ENCODE peak calls at places on chromosome 11, in eight cellular contexts. M is transverse colon, S is ovary, K is fibroblast of lung, B is IMR-90, A is epithelial cell of esophagus, R is choroid plexus epithelial cell, L is astrocyte of the cerebellum. T is an unnamed sample.

GRCh38 chr11:107929611-107930200 is 1.5 kb downstream of the RAB39A start:
- DNase-seq in M (no peak), S (no peak), K (peak), B (no peak), A (no peak), R (no peak), L (no peak), T (no peak)

GRCh38 chr11:32105871-32106312 is 15.0 kb downstream of the RCN1 start:
- DNase-seq in M (no peak), S (no peak), K (no peak), B (no peak), A (no peak), R (no peak), L (no peak), T (no peak)

GRCh38 chr11:79209540-79210266 is 231.1 kb downstream of the TENM4 start:
- DNase-seq in M (no peak), S (no peak), K (no peak), B (peak), A (no peak), R (peak), L (no peak), T (no peak)

GRCh38 chr11:30775123-30775522 is 189.0 kb upstream of the MPPED2 start:
- DNase-seq in M (no peak), S (no peak), K (no peak), B (no peak), A (no peak), R (no peak), L (no peak), T (no peak)

GRCh38 chr11:125201525-125202121 is 37.1 kb downstream of the PKNOX2 start:
- DNase-seq in M (no peak), S (peak), K (peak), B (peak), A (peak), R (peak), L (peak), T (peak)

GRCh38 chr11:33268945-33269567 is 11.9 kb downstream of the HIPK3 start:
- DNase-seq in M (no peak), S (no peak), K (peak), B (peak), A (no peak), R (peak), L (no peak), T (peak)

GRCh38 chr11:64376071-64376470 is 17.1 kb downstream of the RPS6KA4 start:
- DNase-seq in M (no peak), S (no peak), K (no peak), B (no peak), A (no peak), R (no peak), L (no peak), T (no peak)

GRCh38 chr11:18802381-18803257 is 11.0 kb upstream of the PTPN5 start:
- DNase-seq in M (peak), S (peak), K (peak), B (peak), A (peak), R (peak), L (peak), T (peak)

GRCh38 chr11:32374261-32374711 is 61.1 kb downstream of the WT1 start:
- DNase-seq in M (peak), S (no peak), K (no peak), B (peak), A (peak), R (peak), L (no peak), T (peak)

GRCh38 chr11:71286701-71287643 is 34.6 kb upstream of the SHANK2 start:
- DNase-seq in M (peak), S (no peak), K (peak), B (peak), A (peak), R (peak), L (peak), T (peak)

GRCh38 chr11:120800206-120800605 is 223.7 kb upstream of the TBCEL start:
- DNase-seq in M (no peak), S (no peak), K (no peak), B (no peak), A (no peak), R (no peak), L (no peak), T (no peak)

GRCh38 chr11:126115253-126115540 is 52.5 kb upstream of the CDON start:
- DNase-seq in M (peak), S (no peak), K (no peak), B (no peak), A (no peak), R (no peak), L (no peak), T (peak)

GRCh38 chr11:78685156-78685555 is 110.5 kb upstream of the NARS2 start:
- DNase-seq in M (no peak), S (no peak), K (no peak), B (no peak), A (no peak), R (no peak), L (no peak), T (no peak)

GRCh38 chr11:33898957-33899356 is 7.1 kb upstream of the LMO2 start:
- DNase-seq in M (no peak), S (no peak), K (no peak), B (no peak), A (no peak), R (no peak), L (no peak), T (no peak)

GRCh38 chr11:134332189-134332631 is 422 bp downstream of the GLB1L2 start:
- DNase-seq in M (peak), S (peak), K (no peak), B (no peak), A (peak), R (no peak), L (no peak), T (no peak)

GRCh38 chr11:134024420-134025085 is 44.3 kb upstream of the JAM3 start:
- DNase-seq in M (no peak), S (no peak), K (peak), B (peak), A (peak), R (no peak), L (no peak), T (no peak)

GRCh38 chr11:75468534-75469340 is 35.7 kb upstream of the KLHL35 start:
- DNase-seq in M (peak), S (peak), K (peak), B (peak), A (no peak), R (peak), L (peak), T (peak)

GRCh38 chr11:36452987-36453386 is 57.1 kb downstream of the TRAF6 start:
- DNase-seq in M (no peak), S (no peak), K (no peak), B (no peak), A (no peak), R (no peak), L (no peak), T (no peak)

GRCh38 chr11:15190611-15191010 is 75.9 kb downstream of the INSC start:
- DNase-seq in M (no peak), S (no peak), K (no peak), B (no peak), A (no peak), R (no peak), L (no peak), T (no peak)

GRCh38 chr11:15189646-15190365 is 75.1 kb downstream of the INSC start:
- DNase-seq in M (no peak), S (no peak), K (peak), B (peak), A (peak), R (peak), L (peak), T (no peak)

GRCh38 chr11:15194671-15195415 is 80.1 kb downstream of the INSC start:
- DNase-seq in M (no peak), S (no peak), K (peak), B (peak), A (no peak), R (no peak), L (no peak), T (no peak)

GRCh38 chr11:15189189-15189588 is 74.5 kb downstream of the INSC start:
- DNase-seq in M (no peak), S (no peak), K (no peak), B (no peak), A (no peak), R (no peak), L (no peak), T (no peak)

GRCh38 chr11:15192007-15192556 is 77.4 kb downstream of the INSC start:
- DNase-seq in M (no peak), S (no peak), K (no peak), B (no peak), A (no peak), R (no peak), L (no peak), T (no peak)
- TF ChIP-seq CTCF in M (no peak), S (no peak), K (peak), B (no peak), A (peak), R (no peak), L (no peak), T (no peak)

DNA sequence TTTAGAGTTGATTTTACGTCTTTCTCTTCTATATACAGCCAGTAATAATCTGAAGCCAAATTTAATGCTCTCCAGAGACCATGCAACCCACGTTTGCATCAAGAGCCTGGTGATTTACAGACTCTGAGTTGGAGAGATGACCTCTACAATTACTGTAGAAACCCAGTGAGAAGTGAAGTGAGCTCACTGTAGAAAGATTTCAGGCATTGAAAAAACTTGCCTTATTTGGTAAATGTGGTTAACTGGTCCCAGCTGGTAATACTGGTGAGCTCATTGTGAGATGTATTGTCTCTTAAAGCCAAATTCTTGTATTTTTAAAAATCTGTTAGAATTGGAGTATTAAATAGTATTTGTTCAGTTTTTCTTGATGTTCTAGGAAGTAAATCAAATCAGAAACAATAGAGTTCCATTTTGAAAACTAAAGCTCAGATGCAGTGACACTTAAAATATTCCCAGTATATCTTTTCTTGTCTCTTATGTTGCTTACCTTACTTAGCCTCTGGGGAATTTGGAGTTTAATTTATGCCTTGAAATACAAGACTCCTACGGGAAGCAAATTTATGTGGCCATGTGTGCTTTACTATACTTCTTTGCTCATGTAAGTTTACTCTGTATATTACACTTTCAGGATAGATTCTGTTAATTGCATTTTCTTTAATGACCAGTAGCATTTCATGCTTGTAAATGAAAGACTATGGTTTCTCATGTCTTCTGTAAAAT is 189.9 kb downstream of the ARHGAP42 start:
- DNase-seq in M (no peak), S (no peak), K (peak), B (peak), A (peak), R (peak), L (peak), T (peak)
- H3K4me3 ChIP-seq in M (no peak), S (no peak), K (no peak), B (no peak), A (no peak), R (no peak), L (no peak), T (no peak)

GRCh38 chr11:54558407-54558806 is 45.4 kb downstream of the OR4C46 start:
- DNase-seq in M (no peak), S (no peak), K (no peak), B (no peak), A (no peak), R (peak), L (no peak), T (no peak)

GRCh38 chr11:54558919-54559318 is 44.9 kb downstream of the OR4C46 start:
- DNase-seq in M (no peak), S (no peak), K (no peak), B (no peak), A (no peak), R (no peak), L (no peak), T (no peak)
- TF ChIP-seq CTCF in M (no peak), S (no peak), K (no peak), B (no peak), A (no peak), R (peak), L (no peak), T (no peak)

DNA sequence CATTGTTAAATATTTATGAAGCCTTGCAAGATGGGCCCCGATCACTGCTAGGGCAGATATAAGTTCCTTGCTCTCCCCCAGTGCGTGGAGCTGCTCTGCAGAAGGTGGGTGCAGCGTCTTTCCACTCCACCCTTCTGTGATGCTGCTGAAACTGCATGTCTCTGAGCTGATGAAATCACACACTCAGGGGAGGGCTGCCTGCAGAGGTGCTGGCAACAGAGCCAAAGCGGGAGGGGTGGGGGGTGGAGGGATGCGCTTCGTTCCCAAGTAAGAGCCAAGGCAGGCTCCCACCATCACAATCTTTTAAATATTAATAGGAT is 116.6 kb upstream of the NTM start:
- DNase-seq in M (no peak), S (no peak), K (peak), B (peak), A (no peak), R (peak), L (no peak), T (no peak)
- H3K4me3 ChIP-seq in M (no peak), S (no peak), K (no peak), B (no peak), A (no peak), R (no peak), L (no peak), T (no peak)

GRCh38 chr11:68117896-68118470 is 3.2 kb downstream of the CHKA start:
- DNase-seq in M (no peak), S (no peak), K (peak), B (no peak), A (no peak), R (peak), L (no peak), T (no peak)
- TF ChIP-seq CTCF in M (no peak), S (no peak), K (no peak), B (no peak), A (no peak), R (no peak), L (no peak), T (no peak)

DNA sequence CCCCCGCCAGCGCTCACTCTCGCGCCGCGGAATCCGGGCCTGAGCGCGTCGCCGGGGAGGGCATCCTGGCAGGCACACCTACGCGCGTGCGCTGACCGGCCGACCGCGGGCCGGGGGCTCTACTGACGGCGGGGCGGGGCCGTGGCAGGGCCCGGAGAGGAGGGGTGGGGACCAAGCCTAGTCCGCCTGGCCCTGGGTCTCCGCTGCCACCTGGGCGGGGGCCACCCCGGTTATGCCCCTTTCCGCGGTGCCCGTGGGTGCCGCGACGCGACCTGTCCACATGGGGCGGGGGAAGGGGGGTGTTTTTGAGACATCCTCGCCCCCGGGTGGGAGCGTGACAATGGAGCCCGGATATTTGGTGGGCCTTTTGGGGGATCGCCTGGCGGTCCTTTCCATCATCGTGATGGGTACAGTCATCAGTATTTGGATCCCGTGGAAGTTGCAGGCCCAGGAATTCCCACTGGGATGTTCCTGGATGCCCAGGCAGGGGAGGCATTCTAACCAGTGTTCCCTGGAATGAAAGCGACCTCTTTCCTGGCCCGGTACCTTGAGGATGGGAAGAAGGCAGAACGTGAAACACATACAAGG is 2.2 kb downstream of the NCAM1 start:
- DNase-seq in M (no peak), S (no peak), K (no peak), B (no peak), A (no peak), R (no peak), L (no peak), T (no peak)
- H3K4me3 ChIP-seq in M (peak), S (peak), K (peak), B (no peak), A (no peak), R (peak), L (peak), T (peak)

GRCh38 chr11:17354070-17354924 is 2.7 kb downstream of the NCR3LG1 start:
- DNase-seq in M (peak), S (peak), K (peak), B (peak), A (peak), R (peak), L (peak), T (peak)

GRCh38 chr11:17352925-17353227 is 1.3 kb downstream of the NCR3LG1 start:
- DNase-seq in M (peak), S (peak), K (peak), B (peak), A (peak), R (peak), L (no peak), T (peak)

GRCh38 chr11:17351510-17352176 is at the start of gene NCR3LG1:
- DNase-seq in M (peak), S (peak), K (peak), B (peak), A (peak), R (peak), L (no peak), T (peak)

GRCh38 chr11:17351171-17351509 is 460 bp upstream of the NCR3LG1 start:
- DNase-seq in M (no peak), S (no peak), K (no peak), B (no peak), A (no peak), R (no peak), L (no peak), T (no peak)

DNA sequence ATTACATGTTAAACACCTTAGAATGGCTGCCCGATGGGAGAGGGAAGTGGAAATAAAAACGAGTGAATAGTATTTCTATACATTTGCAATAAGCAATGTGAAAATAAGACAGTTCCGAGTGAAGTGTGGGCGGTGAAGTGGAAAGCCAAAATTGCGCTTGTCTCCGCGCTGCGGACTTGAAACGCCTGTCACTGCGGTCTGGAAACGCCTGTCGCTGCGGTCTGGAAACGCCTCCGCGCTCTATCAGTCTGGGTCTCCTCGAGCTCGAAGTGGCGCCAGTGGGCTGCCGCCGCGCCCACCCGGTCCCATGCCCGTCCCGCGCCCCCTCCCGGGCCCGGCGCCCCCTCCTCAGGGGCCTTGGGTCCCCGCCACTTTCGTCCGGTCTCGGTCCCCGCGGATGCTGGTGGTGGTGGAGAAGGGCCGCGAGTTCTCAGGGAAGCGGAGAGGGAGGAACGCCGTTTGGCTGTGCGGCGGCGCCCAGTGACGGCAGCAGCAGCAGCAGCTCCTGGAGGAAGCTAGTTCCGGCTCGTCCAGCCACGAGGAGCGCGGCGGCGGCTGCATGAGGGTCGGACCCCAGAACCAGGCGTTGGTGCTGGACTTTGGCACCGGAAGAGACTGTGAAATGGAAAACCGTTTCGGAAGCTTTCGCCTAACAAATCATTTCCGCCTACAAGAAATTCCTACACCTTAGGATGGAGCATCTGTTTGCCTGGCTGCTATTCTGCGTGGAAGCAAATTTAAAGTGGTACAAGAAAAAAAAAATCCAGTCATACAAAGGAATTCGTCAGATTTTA is 1.8 kb downstream of the NCR3LG1 start:
- DNase-seq in M (peak), S (peak), K (peak), B (peak), A (peak), R (peak), L (no peak), T (peak)
- TF ChIP-seq CTCF in M (no peak), S (no peak), K (no peak), B (no peak), A (no peak), R (no peak), L (no peak), T (no peak)

GRCh38 chr11:62505784-62506145 is 40.8 kb downstream of the AHNAK start:
- DNase-seq in M (no peak), S (no peak), K (no peak), B (no peak), A (no peak), R (no peak), L (no peak), T (no peak)
- H3K4me3 ChIP-seq in M (peak), S (no peak), K (no peak), B (no peak), A (no peak), R (peak), L (peak), T (peak)

GRCh38 chr11:68021167-68021787 is 9.2 kb upstream of the NDUFS8 start:
- DNase-seq in M (peak), S (no peak), K (no peak), B (no peak), A (peak), R (no peak), L (no peak), T (no peak)
- TF ChIP-seq CTCF in M (peak), S (no peak), K (peak), B (peak), A (peak), R (peak), L (peak), T (peak)

T was measured in fibroblast of pulmonary artery.